ENCODE peak calls at places on chromosomes 2 and 18, in ten cellular contexts. M, E, J, F, C, V, R, T, W and L are unnamed samples.

GRCh38 chr2:11773747-11774536 is 27.5 kb downstream of the LPIN1 start:
- DNase-seq in T (no peak), V (no peak), F (no peak), W (no peak), M (no peak), E (no peak), J (no peak), C (no peak), R (no peak), L (no peak)

GRCh38 chr18:48007955-48008701 is 77.7 kb upstream of the SMAD2 start:
- DNase-seq in F (no peak), E (peak), R (peak), V (peak), W (peak), T (peak), J (no peak), C (peak), M (peak), L (no peak)

GRCh38 chr2:38856165-38856564 is 19.6 kb downstream of the DHX57 start:
- DNase-seq in C (no peak), R (no peak), F (no peak), J (peak), V (no peak), E (no peak), T (no peak), M (no peak), W (no peak), L (no peak)

GRCh38 chr2:27278010-27278409 is 2.8 kb downstream of the DNAJC5G start:
- DNase-seq in R (no peak), T (no peak), C (no peak), M (no peak), E (no peak), V (no peak), F (no peak), W (no peak), J (no peak), L (no peak)

GRCh38 chr2:200878289-200878688 is 10.6 kb downstream of the PPIL3 start:
- DNase-seq in E (no peak), J (no peak), C (no peak), R (no peak), T (no peak), F (no peak), W (no peak), M (no peak), V (no peak), L (no peak)

GRCh38 chr2:85888020-85888744 is 608 bp downstream of the ST3GAL5 start:
- DNase-seq in T (peak), M (no peak), J (no peak), R (peak), V (peak), W (no peak), F (peak), E (no peak), C (peak), L (no peak)

GRCh38 chr18:43271593-43272432 is 5.5 kb downstream of the SYT4 start:
- DNase-seq in W (no peak), J (peak), R (peak), E (peak), C (no peak), V (peak), T (peak), M (no peak), F (peak), L (peak)

GRCh38 chr2:9021563-9022211 is 18.2 kb upstream of the MBOAT2 start:
- DNase-seq in M (no peak), T (no peak), F (no peak), W (peak), V (peak), C (no peak), J (no peak), R (no peak), E (no peak), L (no peak)

GRCh38 chr2:227407601-227408089 is 19.9 kb upstream of the SCYGR1 start:
- DNase-seq in T (no peak), C (no peak), V (peak), E (no peak), J (no peak), F (peak), M (no peak), W (no peak), R (no peak), L (no peak)

GRCh38 chr18:49359732-49360444 is 100.6 kb downstream of the DYM start:
- DNase-seq in T (no peak), F (no peak), M (no peak), E (no peak), C (no peak), J (peak), V (no peak), W (no peak), R (no peak), L (no peak)

GRCh38 chr2:128531856-128532255 is 213.2 kb upstream of the HS6ST1 start:
- DNase-seq in V (no peak), C (no peak), J (no peak), R (no peak), F (no peak), E (no peak), M (no peak), T (no peak), W (no peak), L (no peak)

GRCh38 chr2:201254331-201254730 is 6.0 kb upstream of the CASP8 start:
- DNase-seq in M (no peak), E (no peak), T (no peak), W (peak), V (no peak), C (peak), R (peak), F (no peak), J (no peak), L (no peak)

GRCh38 chr2:110216803-110217202 is 4.5 kb upstream of the MTLN start:
- DNase-seq in E (no peak), R (no peak), W (no peak), F (no peak), C (no peak), T (no peak), J (no peak), M (no peak), V (no peak), L (no peak)

GRCh38 chr18:44957440-44957839 is 276.8 kb downstream of the SETBP1 start:
- DNase-seq in M (no peak), T (no peak), R (no peak), V (no peak), W (no peak), J (no peak), C (no peak), F (peak), E (no peak), L (no peak)

GRCh38 chr2:25418944-25419677 is 77.4 kb upstream of the DNMT3A start:
- DNase-seq in T (no peak), W (no peak), F (no peak), V (peak), J (no peak), E (no peak), M (no peak), C (no peak), R (no peak), L (no peak)

GRCh38 chr18:48215876-48216638 is 193.1 kb downstream of the ZBTB7C start:
- DNase-seq in W (no peak), J (no peak), F (no peak), E (no peak), C (no peak), R (no peak), M (no peak), T (no peak), V (no peak), L (no peak)

GRCh38 chr2:88123975-88124917 is 3.6 kb downstream of the FABP1 start:
- DNase-seq in E (no peak), V (no peak), R (no peak), T (no peak), C (no peak), W (no peak), F (no peak), J (no peak), M (no peak), L (no peak)

GRCh38 chr2:197813093-197813787 is 8.8 kb downstream of the PLCL1 start:
- DNase-seq in M (no peak), R (no peak), W (peak), F (no peak), E (no peak), V (no peak), J (no peak), T (no peak), C (no peak), L (no peak)

GRCh38 chr2:73285162-73285739 is 973 bp upstream of the FBXO41 start:
- DNase-seq in M (no peak), T (peak), R (no peak), C (no peak), V (no peak), W (no peak), E (no peak), F (peak), J (no peak), L (peak)

GRCh38 chr18:75548353-75548752 is 120.8 kb upstream of the SMIM21 start:
- DNase-seq in C (no peak), J (no peak), V (peak), R (peak), M (no peak), W (no peak), E (peak), T (no peak), F (no peak), L (no peak)

GRCh38 chr2:26670931-26671460 is 21.5 kb upstream of the KCNK3 start:
- DNase-seq in M (no peak), W (no peak), R (no peak), F (no peak), J (no peak), E (no peak), C (no peak), V (no peak), T (no peak), L (no peak)